ENCODE peak calls at places on chromosomes 2 and 18, in five cellular contexts. V is cardiac muscle cell, E is cardiac septum, C is T-helper 9 cell, O is C1 segment of cervical spinal cord. J is an unnamed sample.

GRCh38 chr2:105962221-105962620 is 217.5 kb downstream of the NCK2 start:
- DNase-seq in C (no peak), V (no peak), E (no peak), O (no peak), J (no peak)

GRCh38 chr18:64119916-64120315 is 29.0 kb downstream of the LINC00305 start:
- DNase-seq in V (no peak), C (no peak), O (no peak), E (no peak), J (no peak)

GRCh38 chr2:237472187-237472712 is 14.8 kb upstream of the MLPH start:
- DNase-seq in E (peak), C (no peak), V (no peak), O (no peak), J (no peak)

GRCh38 chr2:14516844-14517243 is 115.7 kb upstream of the LRATD1 start:
- DNase-seq in O (no peak), C (no peak), V (no peak), E (no peak), J (peak)

GRCh38 chr2:145931836-145932352 is 1412.0 kb upstream of the ZEB2 start:
- DNase-seq in C (no peak), O (no peak), V (no peak), E (no peak), J (no peak)

GRCh38 chr2:122255924-122256323 is 500.5 kb downstream of the TSN start:
- DNase-seq in E (no peak), V (no peak), C (no peak), O (no peak), J (no peak)

GRCh38 chr18:24014062-24014985 is at the start of gene TTC39C:
- DNase-seq in O (peak), V (peak), C (peak), E (peak), J (peak)

GRCh38 chr2:180980943-180981898 is 816 bp downstream of the UBE2E3 start:
- DNase-seq in C (peak), V (peak), E (no peak), O (no peak), J (peak)

GRCh38 chr2:111896576-111896975 is 1.8 kb upstream of the MERTK start:
- DNase-seq in E (no peak), V (no peak), O (no peak), C (no peak), J (no peak)

GRCh38 chr18:25228410-25228809 is 123.6 kb downstream of the ZNF521 start:
- DNase-seq in C (no peak), O (no peak), E (no peak), V (no peak), J (no peak)

GRCh38 chr2:130972410-130972809 is 120.8 kb downstream of the FAM168B start:
- DNase-seq in V (peak), E (no peak), C (no peak), O (no peak), J (no peak)

GRCh38 chr2:224952942-224953657 is 89.2 kb downstream of the DOCK10 start:
- DNase-seq in O (no peak), E (no peak), C (no peak), V (no peak), J (no peak)

GRCh38 chr2:223230352-223230751 is 178.4 kb downstream of the KCNE4 start:
- DNase-seq in V (no peak), O (no peak), E (no peak), C (no peak), J (no peak)

GRCh38 chr18:44826418-44827259 is 146.0 kb downstream of the SETBP1 start:
- DNase-seq in O (peak), V (peak), C (no peak), E (no peak), J (peak)

GRCh38 chr2:60719331-60719730 is 36.7 kb upstream of the PAPOLG start:
- DNase-seq in O (no peak), V (no peak), E (no peak), C (no peak), J (no peak)

GRCh38 chr2:160338891-160339290 is 138.8 kb upstream of the ITGB6 start:
- DNase-seq in C (no peak), V (peak), E (no peak), O (no peak), J (peak)

GRCh38 chr18:63317982-63318881 is 1.3 kb downstream of the BCL2 start:
- DNase-seq in C (peak), E (peak), V (no peak), O (peak), J (peak)

GRCh38 chr2:240459401-240460242 is 24.2 kb downstream of the GPC1 start:
- DNase-seq in O (no peak), V (no peak), C (no peak), E (peak), J (peak)

GRCh38 chr18:44568986-44569385 is 111.7 kb upstream of the SETBP1 start:
- DNase-seq in O (no peak), C (no peak), V (no peak), E (no peak), J (no peak)

GRCh38 chr2:225182126-225182525 is 139.9 kb upstream of the DOCK10 start:
- DNase-seq in E (no peak), C (no peak), O (no peak), V (no peak), J (no peak)

GRCh38 chr2:40096360-40096759 is 317.3 kb upstream of the THUMPD2 start:
- DNase-seq in E (no peak), V (peak), C (no peak), O (no peak), J (peak)

GRCh38 chr18:48084858-48085257 is 154.4 kb upstream of the SMAD2 start:
- DNase-seq in C (no peak), V (no peak), O (no peak), E (no peak), J (no peak)

GRCh38 chr2:54015809-54016703 is 45.3 kb upstream of the PSME4 start:
- DNase-seq in V (peak), E (no peak), C (no peak), O (no peak), J (peak)

GRCh38 chr18:30280861-30281470 is 761.6 kb downstream of the DSC3 start:
- DNase-seq in E (no peak), V (peak), C (no peak), O (no peak), J (peak)

GRCh38 chr2:120231974-120232635 is 8.9 kb upstream of the TMEM185B start:
- DNase-seq in E (peak), V (no peak), O (no peak), C (peak), J (peak)

GRCh38 chr2:45282646-45283045 is 273.4 kb upstream of the SIX2 start:
- DNase-seq in C (no peak), O (no peak), V (no peak), E (no peak), J (no peak)

GRCh38 chr18:5159080-5159479 is 38.0 kb downstream of the AKAIN1 start:
- DNase-seq in V (no peak), E (no peak), O (no peak), C (no peak), J (no peak)

GRCh38 chr2:86079981-86080911 is 25.4 kb downstream of the POLR1A start:
- DNase-seq in E (peak), V (peak), O (peak), C (peak), J (peak)

GRCh38 chr2:232873909-232874641 is 4.0 kb downstream of the SNORC start:
- DNase-seq in O (no peak), V (no peak), C (no peak), E (peak), J (no peak)

GRCh38 chr2:231393149-231394131 is 2.1 kb upstream of the B3GNT7 start:
- DNase-seq in C (no peak), O (no peak), V (no peak), E (no peak), J (no peak)

GRCh38 chr2:45759310-45759851 is 107.9 kb downstream of the PRKCE start:
- DNase-seq in O (no peak), V (peak), C (no peak), E (no peak), J (peak)

GRCh38 chr2:85647823-85648526 is 20.0 kb downstream of the SFTPB start:
- DNase-seq in C (no peak), E (no peak), O (no peak), V (no peak), J (no peak)

GRCh38 chr2:113281920-113282746 is 3.4 kb upstream of the PAX8 start:
- DNase-seq in E (no peak), V (peak), O (no peak), C (no peak), J (peak)

GRCh38 chr2:46151582-46151981 is 145.6 kb upstream of the EPAS1 start:
- DNase-seq in V (no peak), O (no peak), C (no peak), E (no peak), J (no peak)

GRCh38 chr18:52339891-52340371 is at the start of gene DCC:
- DNase-seq in O (peak), E (no peak), V (peak), C (no peak), J (no peak)

GRCh38 chr2:229910832-229911412 is 10.9 kb downstream of the TRIP12 start:
- DNase-seq in C (no peak), V (no peak), O (no peak), E (no peak), J (peak)

GRCh38 chr18:45255142-45255890 is 360.0 kb upstream of the SLC14A2 start:
- DNase-seq in V (peak), C (no peak), O (no peak), E (no peak), J (peak)

GRCh38 chr18:63042351-63042750 is 277.2 kb downstream of the BCL2 start:
- DNase-seq in O (no peak), V (peak), C (no peak), E (no peak), J (no peak)